ENCODE peak calls at places on chromosomes 5 and 9, in nine cellular contexts. One of them, this sample, is unnamed.

GRCh38 chr5:131644822-131645221 is 9.8 kb upstream of the RAPGEF6 start:
- DNase-seq in kidney: no peak
- DNase-seq in uterus: no peak
- DNase-seq in thoracic aorta: no peak
- DNase-seq in HCT116: peak; percentile 34
- DNase-seq in heart right ventricle: no peak
- DNase-seq in MM.1S: no peak
- DNase-seq in AG04449: no peak
- DNase-seq in NT2/D1: no peak
- DNase-seq in this sample: no peak

GRCh38 chr5:178357127-178357526 is 124.5 kb upstream of the PHYKPL start:
- DNase-seq in MM.1S: no peak
- DNase-seq in thoracic aorta: no peak
- DNase-seq in kidney: peak; percentile 75
- DNase-seq in heart right ventricle: no peak
- DNase-seq in HCT116: no peak
- DNase-seq in NT2/D1: peak; percentile 36
- DNase-seq in uterus: peak; percentile 69
- DNase-seq in AG04449: no peak
- DNase-seq in this sample: no peak

GRCh38 chr5:137916923-137917322 is 27.7 kb downstream of the PKD2L2 start:
- DNase-seq in MM.1S: no peak
- DNase-seq in HCT116: no peak
- DNase-seq in kidney: no peak
- DNase-seq in thoracic aorta: no peak
- DNase-seq in uterus: no peak
- DNase-seq in heart right ventricle: no peak
- DNase-seq in NT2/D1: no peak
- DNase-seq in AG04449: no peak
- DNase-seq in this sample: no peak

GRCh38 chr9:76593011-76593347 is 134.0 kb downstream of the GCNT1 start:
- DNase-seq in heart right ventricle: no peak
- DNase-seq in thoracic aorta: no peak
- DNase-seq in kidney: no peak
- DNase-seq in HCT116: no peak
- DNase-seq in NT2/D1: no peak
- DNase-seq in AG04449: no peak
- DNase-seq in uterus: no peak
- DNase-seq in MM.1S: peak; percentile 12
- DNase-seq in this sample: no peak

GRCh38 chr5:154475613-154476342 is 2.2 kb downstream of the HAND1 start:
- DNase-seq in thoracic aorta: no peak
- DNase-seq in MM.1S: no peak
- DNase-seq in NT2/D1: no peak
- DNase-seq in uterus: no peak
- DNase-seq in heart right ventricle: no peak
- DNase-seq in HCT116: no peak
- DNase-seq in AG04449: no peak
- DNase-seq in kidney: peak; percentile 75
- DNase-seq in this sample: no peak

GRCh38 chr5:155015239-155015638 is 1.7 kb downstream of the KIF4B start:
- DNase-seq in uterus: no peak
- DNase-seq in HCT116: no peak
- DNase-seq in NT2/D1: no peak
- DNase-seq in thoracic aorta: no peak
- DNase-seq in kidney: no peak
- DNase-seq in MM.1S: no peak
- DNase-seq in heart right ventricle: no peak
- DNase-seq in AG04449: no peak
- DNase-seq in this sample: no peak

GRCh38 chr5:34016750-34017149 is 8.9 kb upstream of the AMACR start:
- DNase-seq in kidney: no peak
- DNase-seq in thoracic aorta: no peak
- DNase-seq in heart right ventricle: no peak
- DNase-seq in AG04449: no peak
- DNase-seq in NT2/D1: no peak
- DNase-seq in MM.1S: no peak
- DNase-seq in uterus: no peak
- DNase-seq in HCT116: no peak
- DNase-seq in this sample: no peak

GRCh38 chr5:150241298-150242225 is 48.0 kb downstream of the CAMK2A start:
- DNase-seq in NT2/D1: no peak
- DNase-seq in thoracic aorta: no peak
- DNase-seq in AG04449: no peak
- DNase-seq in uterus: no peak
- DNase-seq in MM.1S: no peak
- DNase-seq in HCT116: no peak
- DNase-seq in heart right ventricle: no peak
- DNase-seq in kidney: no peak
- DNase-seq in this sample: no peak

GRCh38 chr5:9543266-9543925 is 2.5 kb downstream of the SEMA5A start:
- DNase-seq in MM.1S: no peak
- DNase-seq in heart right ventricle: no peak
- DNase-seq in thoracic aorta: no peak
- DNase-seq in AG04449: no peak
- DNase-seq in HCT116: no peak
- DNase-seq in kidney: no peak
- DNase-seq in NT2/D1: no peak
- DNase-seq in uterus: no peak
- DNase-seq in this sample: no peak

GRCh38 chr5:178115136-178115834 is 2.0 kb downstream of the N4BP3 start:
- DNase-seq in HCT116: no peak
- DNase-seq in uterus: no peak
- DNase-seq in NT2/D1: peak; percentile 72
- DNase-seq in MM.1S: no peak
- DNase-seq in thoracic aorta: no peak
- DNase-seq in AG04449: no peak
- DNase-seq in heart right ventricle: no peak
- DNase-seq in kidney: peak; percentile 64
- DNase-seq in this sample: peak; percentile 67

GRCh38 chr9:87336407-87336806 is 161.3 kb upstream of the DAPK1 start:
- DNase-seq in HCT116: no peak
- DNase-seq in AG04449: no peak
- DNase-seq in thoracic aorta: no peak
- DNase-seq in NT2/D1: no peak
- DNase-seq in kidney: no peak
- DNase-seq in heart right ventricle: no peak
- DNase-seq in MM.1S: no peak
- DNase-seq in uterus: no peak
- DNase-seq in this sample: no peak

GRCh38 chr5:177004961-177005360 is 1.6 kb downstream of the UIMC1 start:
- DNase-seq in NT2/D1: no peak
- DNase-seq in MM.1S: no peak
- DNase-seq in AG04449: no peak
- DNase-seq in thoracic aorta: no peak
- DNase-seq in kidney: no peak
- DNase-seq in HCT116: no peak
- DNase-seq in uterus: no peak
- DNase-seq in heart right ventricle: no peak
- DNase-seq in this sample: no peak
- H3K4me3 ChIP-seq in NT2/D1: peak overlapping the region; percentile 90
- H3K4me3 ChIP-seq in MM.1S: peak overlapping the region; percentile 95
- H3K4me3 ChIP-seq in AG04449: peak overlapping the region; percentile 90
- H3K4me3 ChIP-seq in thoracic aorta: peak overlapping the region; percentile 99
- H3K4me3 ChIP-seq in kidney: peak overlapping the region; percentile 92
- H3K4me3 ChIP-seq in HCT116: peak overlapping the region; percentile 85
- H3K4me3 ChIP-seq in uterus: peak overlapping the region; percentile 64
- H3K4me3 ChIP-seq in heart right ventricle: peak overlapping the region; percentile 92
- H3K4me3 ChIP-seq in this sample: peak overlapping the region; percentile 77

DNA sequence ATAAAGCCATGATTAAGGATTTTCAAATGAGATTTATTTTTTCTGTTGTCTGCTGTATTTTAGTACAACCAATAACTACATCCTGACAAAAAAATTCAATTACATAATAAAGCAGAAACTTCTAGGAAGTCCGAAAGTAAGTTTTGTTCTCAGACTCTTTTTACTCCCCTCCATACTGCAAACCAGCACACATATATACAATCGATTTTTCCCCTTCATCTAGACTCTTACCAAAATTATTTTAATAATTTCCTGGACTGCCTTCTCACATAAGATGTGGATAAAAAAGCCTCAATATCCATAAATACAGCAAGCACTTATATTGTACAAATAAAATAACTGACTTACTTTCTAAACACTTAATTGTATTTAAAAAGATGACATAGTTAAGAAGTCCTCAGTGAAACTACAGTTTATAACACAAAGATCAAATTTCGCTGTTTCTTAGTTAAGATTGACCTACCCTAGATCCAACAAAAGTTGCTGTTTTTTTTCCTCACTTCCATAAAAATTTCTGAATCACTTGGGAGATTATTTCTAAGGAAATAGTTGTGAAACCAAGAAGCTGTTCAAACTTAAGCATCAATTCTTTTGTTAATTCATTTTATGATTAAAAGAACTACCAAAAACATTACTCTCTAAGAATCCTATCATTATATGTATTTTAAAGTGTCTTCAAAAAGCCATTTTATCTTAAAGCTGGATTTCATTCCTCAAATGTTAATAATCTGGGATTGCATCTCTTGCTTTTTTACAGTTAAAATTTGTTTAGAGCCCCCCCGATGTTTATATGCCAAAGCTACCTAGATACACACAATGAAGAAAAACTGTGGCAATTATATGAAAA is 74.7 kb upstream of the IFNE start:
- DNase-seq in thoracic aorta: no peak
- DNase-seq in uterus: no peak
- DNase-seq in MM.1S: no peak
- DNase-seq in kidney: no peak
- DNase-seq in NT2/D1: no peak
- DNase-seq in HCT116: no peak
- DNase-seq in AG04449: no peak
- DNase-seq in heart right ventricle: no peak
- DNase-seq in this sample: no peak
- H3K4me3 ChIP-seq in thoracic aorta: no peak overlapping the region
- H3K4me3 ChIP-seq in uterus: no peak overlapping the region
- H3K4me3 ChIP-seq in MM.1S: no peak overlapping the region
- H3K4me3 ChIP-seq in kidney: no peak overlapping the region
- H3K4me3 ChIP-seq in NT2/D1: no peak overlapping the region
- H3K4me3 ChIP-seq in HCT116: peak overlapping the region; percentile 65
- H3K4me3 ChIP-seq in AG04449: peak overlapping the region; percentile 76
- H3K4me3 ChIP-seq in heart right ventricle: no peak overlapping the region
- H3K4me3 ChIP-seq in this sample: no peak overlapping the region

GRCh38 chr9:81116340-81117207 is 572.8 kb downstream of the TLE1 start:
- DNase-seq in HCT116: no peak
- DNase-seq in MM.1S: no peak
- DNase-seq in AG04449: no peak
- DNase-seq in heart right ventricle: no peak
- DNase-seq in kidney: no peak
- DNase-seq in uterus: peak; percentile 27
- DNase-seq in thoracic aorta: no peak
- DNase-seq in NT2/D1: no peak
- DNase-seq in this sample: no peak

GRCh38 chr9:81118416-81118815 is 570.9 kb downstream of the TLE1 start:
- DNase-seq in HCT116: no peak
- DNase-seq in uterus: no peak
- DNase-seq in kidney: no peak
- DNase-seq in NT2/D1: no peak
- DNase-seq in heart right ventricle: no peak
- DNase-seq in AG04449: no peak
- DNase-seq in MM.1S: no peak
- DNase-seq in thoracic aorta: no peak
- DNase-seq in this sample: no peak

GRCh38 chr9:81108821-81109220 is 580.5 kb downstream of the TLE1 start:
- DNase-seq in HCT116: no peak
- DNase-seq in kidney: no peak
- DNase-seq in thoracic aorta: no peak
- DNase-seq in MM.1S: no peak
- DNase-seq in NT2/D1: no peak
- DNase-seq in AG04449: no peak
- DNase-seq in heart right ventricle: no peak
- DNase-seq in uterus: no peak
- DNase-seq in this sample: no peak

GRCh38 chr9:81112638-81113037 is 576.7 kb downstream of the TLE1 start:
- DNase-seq in NT2/D1: peak; percentile 28
- DNase-seq in kidney: no peak
- DNase-seq in MM.1S: no peak
- DNase-seq in thoracic aorta: no peak
- DNase-seq in heart right ventricle: no peak
- DNase-seq in HCT116: no peak
- DNase-seq in uterus: no peak
- DNase-seq in AG04449: no peak
- DNase-seq in this sample: no peak

GRCh38 chr9:81113408-81114124 is 575.8 kb downstream of the TLE1 start:
- DNase-seq in heart right ventricle: no peak
- DNase-seq in kidney: no peak
- DNase-seq in thoracic aorta: no peak
- DNase-seq in HCT116: no peak
- DNase-seq in NT2/D1: no peak
- DNase-seq in MM.1S: peak; percentile 86
- DNase-seq in uterus: no peak
- DNase-seq in AG04449: no peak
- DNase-seq in this sample: no peak
- H3K4me3 ChIP-seq in heart right ventricle: no peak overlapping the region
- H3K4me3 ChIP-seq in kidney: no peak overlapping the region
- H3K4me3 ChIP-seq in thoracic aorta: no peak overlapping the region
- H3K4me3 ChIP-seq in HCT116: no peak overlapping the region
- H3K4me3 ChIP-seq in NT2/D1: no peak overlapping the region
- H3K4me3 ChIP-seq in MM.1S: peak overlapping the region; percentile 52
- H3K4me3 ChIP-seq in uterus: no peak overlapping the region
- H3K4me3 ChIP-seq in AG04449: no peak overlapping the region
- H3K4me3 ChIP-seq in this sample: no peak overlapping the region

GRCh38 chr5:158753354-158753753 is 346.4 kb downstream of the EBF1 start:
- DNase-seq in NT2/D1: no peak
- DNase-seq in MM.1S: no peak
- DNase-seq in thoracic aorta: no peak
- DNase-seq in kidney: no peak
- DNase-seq in heart right ventricle: no peak
- DNase-seq in HCT116: no peak
- DNase-seq in uterus: no peak
- DNase-seq in AG04449: no peak
- DNase-seq in this sample: no peak
- H3K4me3 ChIP-seq in NT2/D1: no peak overlapping the region
- H3K4me3 ChIP-seq in MM.1S: no peak overlapping the region
- H3K4me3 ChIP-seq in thoracic aorta: no peak overlapping the region
- H3K4me3 ChIP-seq in kidney: no peak overlapping the region
- H3K4me3 ChIP-seq in heart right ventricle: no peak overlapping the region
- H3K4me3 ChIP-seq in HCT116: no peak overlapping the region
- H3K4me3 ChIP-seq in uterus: no peak overlapping the region
- H3K4me3 ChIP-seq in AG04449: no peak overlapping the region
- H3K4me3 ChIP-seq in this sample: no peak overlapping the region

DNA sequence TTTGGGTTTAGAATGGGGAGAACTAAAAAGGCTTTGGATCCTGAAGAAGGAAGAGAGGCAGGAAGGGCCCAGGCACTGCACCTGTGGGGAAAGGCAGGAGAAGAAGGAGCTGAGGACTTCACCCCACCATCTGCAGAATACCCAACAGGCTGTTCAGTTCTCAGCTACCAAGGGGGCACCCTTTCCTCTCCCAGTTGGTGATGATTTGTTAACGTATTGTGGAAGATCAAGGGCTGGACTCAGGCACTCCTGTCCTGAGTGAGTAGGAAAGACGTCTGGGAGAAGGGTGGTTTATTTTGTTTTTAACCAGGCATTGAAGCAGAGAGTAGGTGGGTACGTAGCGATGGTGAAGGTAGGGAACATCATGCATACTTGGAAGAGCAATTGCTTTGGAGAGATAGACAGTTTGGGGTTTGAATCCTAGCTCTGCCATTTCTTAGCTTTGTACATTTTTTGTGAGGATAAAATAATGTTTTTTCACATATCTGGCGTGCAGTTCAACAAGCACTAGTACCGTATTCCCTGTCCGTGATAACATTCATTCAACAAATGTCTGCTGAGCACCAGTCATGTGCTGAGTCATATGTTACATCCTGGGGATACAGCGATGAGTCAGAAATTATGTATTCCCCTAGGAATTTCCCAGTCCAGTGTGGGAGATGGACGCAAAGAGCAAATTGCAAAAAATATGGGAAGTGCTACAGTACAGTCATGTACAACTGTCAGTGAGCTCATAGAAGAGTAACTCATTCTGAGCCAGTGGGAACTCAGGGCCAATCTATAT is 2.1 kb downstream of the MSANTD3 start:
- DNase-seq in AG04449: peak; percentile 98
- DNase-seq in NT2/D1: no peak
- DNase-seq in kidney: no peak
- DNase-seq in HCT116: peak; percentile 83
- DNase-seq in heart right ventricle: peak; percentile 17
- DNase-seq in uterus: peak; percentile 66
- DNase-seq in MM.1S: no peak
- DNase-seq in thoracic aorta: no peak
- DNase-seq in this sample: no peak
- H3K4me3 ChIP-seq in AG04449: peak overlapping the region; percentile 76
- H3K4me3 ChIP-seq in NT2/D1: no peak overlapping the region
- H3K4me3 ChIP-seq in kidney: no peak overlapping the region
- H3K4me3 ChIP-seq in HCT116: peak overlapping the region; percentile 51
- H3K4me3 ChIP-seq in heart right ventricle: no peak overlapping the region
- H3K4me3 ChIP-seq in uterus: no peak overlapping the region
- H3K4me3 ChIP-seq in MM.1S: no peak overlapping the region
- H3K4me3 ChIP-seq in thoracic aorta: peak overlapping the region; percentile 88
- H3K4me3 ChIP-seq in this sample: no peak overlapping the region

This sample was measured in CD8-positive, alpha-beta memory T cell.